ENCODE peak calls at places on chromosomes 7 and 10, in six cellular contexts. F, G, E, L, Z and W are unnamed samples.

GRCh38 chr10:114541081-114541833 is 116.8 kb downstream of the ABLIM1 start:
- DNase-seq in F (no peak), G (no peak), E (peak), L (no peak), Z (no peak), W (peak)

GRCh38 chr10:94010116-94010515 is 16.4 kb downstream of the PLCE1 start:
- DNase-seq in F (no peak), G (no peak), E (no peak), L (no peak), Z (no peak), W (no peak)

GRCh38 chr7:81180573-81180972 is 261.7 kb upstream of the SEMA3C start:
- DNase-seq in F (no peak), G (no peak), E (no peak), L (no peak), Z (no peak), W (no peak)

GRCh38 chr10:101050206-101051069 is 11.4 kb upstream of the KAZALD1 start:
- DNase-seq in F (peak), G (peak), E (no peak), L (peak), Z (no peak), W (peak)

GRCh38 chr7:132035517-132036362 is 479.3 kb upstream of the PODXL start:
- DNase-seq in F (no peak), G (no peak), E (no peak), L (no peak), Z (no peak), W (no peak)

GRCh38 chr10:75234683-75235374 is 928 bp downstream of the COMTD1 start:
- DNase-seq in F (peak), G (no peak), E (no peak), L (peak), Z (no peak), W (no peak)

GRCh38 chr10:110209926-110210662 is 2.7 kb downstream of the MXI1 start:
- DNase-seq in F (peak), G (peak), E (no peak), L (peak), Z (no peak), W (peak)

GRCh38 chr10:16816830-16817124 is 447 bp downstream of the RSU1 start:
- DNase-seq in F (no peak), G (no peak), E (no peak), L (no peak), Z (no peak), W (no peak)

GRCh38 chr10:25682203-25682950 is 251.7 kb upstream of the MYO3A start:
- DNase-seq in F (no peak), G (no peak), E (no peak), L (no peak), Z (no peak), W (no peak)

GRCh38 chr7:15621468-15621867 is 59.7 kb upstream of the AGMO start:
- DNase-seq in F (no peak), G (no peak), E (no peak), L (no peak), Z (no peak), W (no peak)

GRCh38 chr10:124537891-124538290 is 76.3 kb downstream of the LHPP start:
- DNase-seq in F (no peak), G (no peak), E (no peak), L (no peak), Z (no peak), W (no peak)

GRCh38 chr10:997266-998022 is 9.2 kb downstream of the GTPBP4 start:
- DNase-seq in F (no peak), G (no peak), E (no peak), L (no peak), Z (no peak), W (no peak)

GRCh38 chr10:106175760-106176377 is 988.6 kb downstream of the SORCS1 start:
- DNase-seq in F (no peak), G (no peak), E (no peak), L (no peak), Z (no peak), W (no peak)

GRCh38 chr10:37777056-37777455 is 80.4 kb downstream of the ZNF248 start:
- DNase-seq in F (no peak), G (no peak), E (no peak), L (no peak), Z (no peak), W (no peak)

GRCh38 chr7:16753932-16754571 is 497 bp downstream of the TSPAN13 start:
- DNase-seq in F (peak), G (peak), E (no peak), L (peak), Z (no peak), W (no peak)

GRCh38 chr7:43040461-43040860 is 72.0 kb upstream of the HECW1 start:
- DNase-seq in F (no peak), G (no peak), E (no peak), L (no peak), Z (no peak), W (no peak)

GRCh38 chr7:139080905-139081304 is 28.6 kb downstream of the ZC3HAV1 start:
- DNase-seq in F (no peak), G (no peak), E (no peak), L (no peak), Z (no peak), W (no peak)

GRCh38 chr7:4070214-4070613 is 611.9 kb upstream of the FOXK1 start:
- DNase-seq in F (no peak), G (no peak), E (no peak), L (no peak), Z (no peak), W (no peak)

GRCh38 chr7:86932038-86932512 is 127.4 kb downstream of the ELAPOR2 start:
- DNase-seq in F (no peak), G (no peak), E (peak), L (no peak), Z (no peak), W (no peak)

GRCh38 chr7:157671358-157672255 is 334.8 kb downstream of the DNAJB6 start:
- DNase-seq in F (no peak), G (no peak), E (no peak), L (peak), Z (no peak), W (no peak)

GRCh38 chr10:2144584-2144983 is 407.3 kb upstream of the ADARB2 start:
- DNase-seq in F (no peak), G (no peak), E (no peak), L (no peak), Z (no peak), W (no peak)

GRCh38 chr7:31488562-31489203 is 25.2 kb upstream of the ITPRID1 start:
- DNase-seq in F (no peak), G (peak), E (no peak), L (peak), Z (peak), W (no peak)

GRCh38 chr7:97006146-97006950 is 995 bp downstream of the DLX6 start:
- DNase-seq in F (peak), G (no peak), E (no peak), L (peak), Z (no peak), W (no peak)

GRCh38 chr7:95213809-95214492 is 110.4 kb downstream of the PON1 start:
- DNase-seq in F (no peak), G (no peak), E (no peak), L (no peak), Z (peak), W (no peak)

GRCh38 chr7:111650456-111650999 is 88.2 kb upstream of the IMMP2L start:
- DNase-seq in F (no peak), G (no peak), E (peak), L (no peak), Z (no peak), W (no peak)

GRCh38 chr7:158763454-158764033 is 58.9 kb upstream of the NCAPG2 start:
- DNase-seq in F (no peak), G (no peak), E (no peak), L (no peak), Z (no peak), W (no peak)

GRCh38 chr7:98324782-98325181 is 43.3 kb downstream of the BRI3 start:
- DNase-seq in F (no peak), G (peak), E (no peak), L (no peak), Z (no peak), W (no peak)

GRCh38 chr7:98321301-98321700 is 39.8 kb downstream of the BRI3 start:
- DNase-seq in F (no peak), G (peak), E (no peak), L (no peak), Z (no peak), W (no peak)

GRCh38 chr7:98319176-98319575 is 37.7 kb downstream of the BRI3 start:
- DNase-seq in F (no peak), G (peak), E (no peak), L (no peak), Z (no peak), W (no peak)

GRCh38 chr7:98323597-98324322 is 42.3 kb downstream of the BRI3 start:
- DNase-seq in F (no peak), G (peak), E (no peak), L (peak), Z (no peak), W (no peak)

GRCh38 chr7:98322331-98323260 is 41.1 kb downstream of the BRI3 start:
- DNase-seq in F (no peak), G (peak), E (no peak), L (no peak), Z (no peak), W (no peak)
- TF ChIP-seq CTCF in F (no peak), G (no peak), E (no peak), L (peak), Z (no peak), W (no peak)

GRCh38 chr7:149787428-149788299 is 14.3 kb upstream of the ZNF467 start:
- DNase-seq in F (no peak), G (no peak), E (no peak), L (peak), Z (no peak), W (no peak)
- TF ChIP-seq CTCF in F (no peak), G (peak), E (peak), L (peak), Z (no peak), W (no peak)

GRCh38 chr10:80202934-80203834 is 2.2 kb downstream of the ANXA11 start:
- DNase-seq in F (peak), G (peak), E (peak), L (peak), Z (no peak), W (peak)
- TF ChIP-seq CTCF in F (no peak), G (peak), E (peak), L (peak), Z (no peak), W (no peak)

DNA sequence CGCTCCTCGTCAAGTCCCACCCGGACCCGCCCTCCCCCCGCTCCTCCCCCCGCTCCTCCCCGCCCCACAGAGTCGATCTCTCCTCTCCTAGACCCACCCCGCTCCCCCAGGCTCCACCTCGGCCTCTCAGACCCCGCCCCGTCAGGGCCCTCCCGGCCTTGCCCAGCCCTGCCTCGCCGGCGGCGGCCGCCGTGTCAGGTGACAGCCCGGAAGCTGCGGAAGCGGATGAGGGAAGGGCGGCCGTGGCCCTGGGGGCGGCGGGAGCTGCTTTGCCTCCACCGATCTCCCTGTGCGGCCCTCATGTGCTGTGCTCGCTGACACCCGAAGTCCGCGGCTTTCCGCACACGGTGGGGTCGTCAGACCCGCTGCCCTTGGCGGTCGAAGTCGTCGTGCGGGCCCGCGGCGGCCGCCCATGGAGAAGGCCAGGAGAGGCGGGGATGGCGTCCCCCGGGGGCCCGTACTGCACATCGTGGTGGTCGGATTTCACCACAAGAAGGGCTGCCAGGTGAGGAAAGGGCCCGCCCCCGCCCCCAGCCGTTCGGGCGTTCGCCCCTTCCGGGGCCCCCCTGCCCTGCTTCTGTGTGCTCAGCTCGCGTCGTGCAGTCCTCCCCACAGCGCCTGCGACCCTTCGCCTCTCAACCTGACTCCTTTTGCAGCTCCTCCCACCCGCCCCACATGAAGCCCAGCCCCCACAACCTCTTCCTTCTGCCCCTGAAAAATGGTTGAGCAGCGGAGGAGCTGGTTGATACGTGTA is at the start of gene AVL9:
- DNase-seq in F (peak), G (peak), E (peak), L (peak), Z (peak), W (peak)
- TF ChIP-seq CTCF in F (no peak), G (no peak), E (no peak), L (no peak), Z (no peak), W (no peak)

GRCh38 chr10:83108565-83109333 is 1030.6 kb upstream of the GHITM start:
- DNase-seq in F (no peak), G (peak), E (no peak), L (no peak), Z (no peak), W (no peak)
- TF ChIP-seq CTCF in F (no peak), G (no peak), E (no peak), L (no peak), Z (no peak), W (no peak)

DNA sequence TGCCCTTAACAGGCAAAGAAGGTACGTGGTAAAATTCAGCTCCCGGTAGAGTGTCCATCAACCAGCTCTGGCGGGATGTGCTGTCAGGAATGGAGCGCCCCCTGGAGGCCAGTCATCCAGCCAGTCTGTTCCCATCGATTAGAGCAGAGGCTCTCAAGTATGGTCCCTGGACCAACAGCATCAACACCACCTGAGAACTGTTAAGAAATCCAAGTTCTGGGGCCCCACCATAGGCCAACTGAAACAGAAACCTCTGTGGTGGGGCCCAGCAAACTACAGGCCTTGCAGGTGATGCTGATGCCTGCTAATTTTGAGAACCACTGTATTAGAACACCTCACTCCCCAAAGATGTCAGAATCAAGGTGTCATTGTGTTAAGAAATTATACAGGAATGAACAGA is 109.2 kb downstream of the DPY19L1 start:
- DNase-seq in F (peak), G (peak), E (no peak), L (peak), Z (peak), W (no peak)
- TF ChIP-seq CTCF in F (peak), G (peak), E (peak), L (peak), Z (no peak), W (peak)

GRCh38 chr7:116225860-116226259 is 15.5 kb downstream of the TES start:
- DNase-seq in F (no peak), G (no peak), E (no peak), L (no peak), Z (no peak), W (no peak)
- TF ChIP-seq CTCF in F (no peak), G (no peak), E (no peak), L (no peak), Z (no peak), W (no peak)

DNA sequence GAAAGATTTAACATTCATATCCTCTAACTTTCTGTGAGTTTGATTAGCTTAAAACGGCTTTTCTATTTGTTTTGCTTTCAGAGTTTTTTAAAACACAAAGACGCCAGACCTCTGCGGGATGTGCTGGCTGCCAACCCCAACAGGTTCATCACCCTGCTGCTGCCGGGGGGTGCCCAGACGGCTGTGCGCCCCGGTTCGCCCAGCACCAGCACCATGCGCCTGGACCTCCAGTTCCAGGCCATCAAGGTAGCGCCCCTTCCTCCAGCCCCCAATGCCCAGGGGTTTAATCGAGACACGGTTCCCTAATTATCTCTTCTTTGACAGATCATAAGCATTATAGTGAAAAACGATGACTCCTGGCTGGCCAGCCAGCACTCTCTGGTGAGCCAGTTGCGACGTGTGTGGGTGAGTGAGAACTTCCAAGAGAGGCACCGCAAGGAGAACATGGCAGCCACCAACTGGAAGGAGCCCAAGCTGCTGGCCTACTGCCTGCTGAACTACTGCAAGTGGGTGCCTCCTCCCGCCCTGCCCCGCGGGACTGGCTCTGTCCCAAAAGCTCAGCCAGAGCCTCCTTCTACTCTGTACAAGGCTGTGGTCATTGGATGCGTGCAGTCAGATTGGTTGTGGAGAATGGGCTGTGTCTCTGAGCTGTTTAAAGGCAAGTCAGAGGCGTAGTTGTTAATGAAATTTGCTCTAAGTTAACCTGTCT is 71.2 kb downstream of the TRRAP start:
- DNase-seq in F (no peak), G (no peak), E (no peak), L (no peak), Z (no peak), W (no peak)
- TF ChIP-seq CTCF in F (no peak), G (no peak), E (no peak), L (no peak), Z (no peak), W (no peak)

GRCh38 chr10:97333351-97333600 is 1.3 kb downstream of the FRAT2 start:
- DNase-seq in F (no peak), G (no peak), E (no peak), L (peak), Z (no peak), W (no peak)
- TF ChIP-seq CTCF in F (peak), G (no peak), E (peak), L (peak), Z (no peak), W (no peak)